ENCODE peak calls at places on chromosomes 1 and 21, in six cellular contexts. S is IMR-90, Y is H1, W is neuronal stem cell, V is mesenchymal stem cell, Q is trophoblast cell. T is an unnamed sample.

GRCh38 chr1:7042322-7043231 is 257.3 kb downstream of the CAMTA1 start:
- DNase-seq in S (peak; percentile 57), Y (no peak), V (peak; percentile 33), W (peak; percentile 15), Q (no peak), T (peak; percentile 65)

GRCh38 chr1:235018161-235018560 is 110.5 kb downstream of the TOMM20 start:
- DNase-seq in S (peak; percentile 98), V (peak; percentile 91), Q (peak; percentile 94), Y (peak; percentile 19), W (no peak), T (peak; percentile 90)

GRCh38 chr1:151839457-151840409 is at the start of gene C2CD4D:
- DNase-seq in W (peak; percentile 53), Y (peak; percentile 65), Q (peak; percentile 53), V (peak; percentile 21), S (no peak), T (peak; percentile 91)

GRCh38 chr1:94285026-94285654 is 47.8 kb upstream of the ARHGAP29 start:
- DNase-seq in Y (no peak), V (peak; percentile 43), S (peak; percentile 54), W (no peak), Q (no peak), T (no peak)

GRCh38 chr1:25649041-25649440 is 32.5 kb downstream of the MAN1C1 start:
- DNase-seq in Q (no peak), V (no peak), Y (no peak), W (no peak), S (no peak), T (peak; percentile 61)

GRCh38 chr1:186775881-186776560 is 52.7 kb upstream of the PLA2G4A start:
- DNase-seq in V (peak; percentile 83), W (no peak), Q (no peak), S (no peak), Y (no peak), T (no peak)

GRCh38 chr1:226344441-226345120 is 35.6 kb upstream of the LIN9 start:
- DNase-seq in Q (no peak), V (no peak), W (no peak), Y (no peak), S (no peak), T (no peak)

GRCh38 chr1:231866392-231867331 is 240.1 kb downstream of the DISC1 start:
- DNase-seq in W (peak; percentile 73), Y (peak; percentile 19), S (peak; percentile 58), Q (peak; percentile 29), V (peak; percentile 68), T (peak; percentile 65)

GRCh38 chr1:52423771-52424170 is 19.4 kb downstream of the PRPF38A start:
- DNase-seq in V (peak; percentile 14), W (no peak), Y (no peak), Q (no peak), S (no peak), T (peak; percentile 22)

GRCh38 chr1:201593200-201593828 is 54.4 kb downstream of the NAV1 start:
- DNase-seq in Q (peak; percentile 61), S (peak; percentile 97), W (no peak), Y (no peak), V (peak; percentile 100), T (peak; percentile 14)

GRCh38 chr1:181064030-181064594 is 24.4 kb upstream of the IER5 start:
- DNase-seq in S (no peak), Y (no peak), V (no peak), Q (no peak), W (no peak), T (peak; percentile 46)

GRCh38 chr21:28810826-28811524 is 181.7 kb downstream of the LTN1 start:
- DNase-seq in S (no peak), W (no peak), Y (no peak), Q (no peak), V (no peak), T (no peak)

GRCh38 chr1:188642585-188643168 is 1813.9 kb downstream of the PLA2G4A start:
- DNase-seq in Q (no peak), Y (no peak), S (no peak), W (no peak), V (no peak), T (no peak)

GRCh38 chr1:108961752-108962486 is 1.4 kb downstream of the CLCC1 start:
- DNase-seq in W (no peak), S (no peak), V (no peak), Y (no peak), Q (no peak), T (no peak)

GRCh38 chr1:53957231-53957818 is 11.2 kb downstream of the LRRC42 start:
- DNase-seq in W (no peak), S (peak; percentile 64), Q (peak; percentile 76), V (peak; percentile 51), Y (no peak), T (peak; percentile 99)

GRCh38 chr1:104648269-104648691 is 898.6 kb downstream of the AMY1C start:
- DNase-seq in W (peak; percentile 32), Q (no peak), S (no peak), Y (no peak), V (peak; percentile 82), T (peak; percentile 77)

GRCh38 chr1:159197767-159198557 is 6.7 kb upstream of the ACKR1 start:
- DNase-seq in V (peak; percentile 63), S (peak; percentile 72), Q (peak; percentile 72), W (peak; percentile 78), Y (no peak), T (peak; percentile 88)

GRCh38 chr1:226825037-226825745 is 45.2 kb upstream of the PSEN2 start:
- DNase-seq in V (no peak), W (no peak), Y (no peak), S (no peak), Q (no peak), T (peak; percentile 78)

GRCh38 chr1:59427155-59427554 is 130.3 kb downstream of the FGGY start:
- DNase-seq in V (no peak), Y (no peak), Q (peak; percentile 94), S (peak; percentile 83), W (no peak), T (peak; percentile 56)

GRCh38 chr1:23825076-23825761 is at the start of gene HMGCL:
- DNase-seq in Y (no peak), Q (peak; percentile 91), V (peak; percentile 92), W (peak; percentile 83), S (peak; percentile 84), T (peak; percentile 93)

GRCh38 chr1:157117527-157118057 is 18.0 kb upstream of the ETV3L start:
- DNase-seq in Q (no peak), V (no peak), W (no peak), Y (no peak), S (no peak), T (no peak)

GRCh38 chr1:44775078-44775929 is at the start of gene RPS8:
- DNase-seq in Q (peak; percentile 95), Y (peak; percentile 85), V (peak; percentile 96), S (peak; percentile 93), W (peak; percentile 94), T (peak; percentile 98)
- H3K4ac ChIP-seq in Q (peak within 1 kb of the TSS; percentile 93), Y (peak within 1 kb of the TSS; percentile 74), V (peak within 1 kb of the TSS; percentile 86), S (peak within 1 kb of the TSS; percentile 97), W (no peak within 1 kb of the TSS), T (peak within 1 kb of the TSS; percentile 76)

DNA sequence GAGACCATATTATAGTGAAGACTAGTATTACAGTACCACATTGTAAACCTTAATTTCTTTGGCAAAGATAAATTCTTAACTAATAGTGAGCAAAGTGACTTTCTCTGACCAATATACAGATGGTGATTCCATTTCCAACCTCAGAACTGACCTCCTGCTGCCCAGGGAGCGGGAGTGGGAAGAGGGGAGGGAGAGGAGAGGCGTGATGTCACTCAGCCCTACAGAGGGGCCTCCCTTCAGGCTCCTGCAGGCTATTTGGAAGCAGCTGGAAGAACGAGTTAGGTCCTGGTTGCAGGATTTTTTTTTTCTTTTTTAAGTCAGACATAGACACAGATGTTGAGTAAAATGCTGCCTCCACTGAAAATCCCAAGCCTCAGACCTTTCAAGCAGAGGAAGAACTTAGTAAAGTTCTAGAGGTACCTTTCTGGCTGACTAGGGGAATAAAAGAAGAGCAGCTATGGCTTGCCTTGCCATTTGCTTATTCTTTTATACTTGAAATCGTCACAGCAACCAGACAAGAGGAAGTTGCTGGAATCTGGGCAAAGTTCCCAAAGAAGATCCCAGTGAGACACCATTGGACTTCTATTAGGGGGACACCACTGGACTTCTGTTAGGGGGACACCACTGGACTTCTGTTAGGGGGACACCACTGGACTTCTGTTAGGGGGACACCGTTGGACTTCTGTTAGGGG is 54.5 kb downstream of the EXO1 start:
- DNase-seq in Q (peak; percentile 58), Y (no peak), W (no peak), S (peak; percentile 39), V (peak; percentile 36), T (peak; percentile 36)
- H3K4me2 ChIP-seq in Q (no peak overlapping the region), Y (no peak overlapping the region), W (no peak overlapping the region), S (no peak overlapping the region), V (no peak overlapping the region), T (no peak overlapping the region)

GRCh38 chr21:38413958-38414506 is 84.2 kb downstream of the ERG start:
- DNase-seq in Q (no peak), S (no peak), V (peak; percentile 17), Y (no peak), W (no peak), T (peak; percentile 16)

GRCh38 chr21:38422067-38422466 is 76.2 kb downstream of the ERG start:
- DNase-seq in Q (no peak), Y (no peak), W (no peak), V (no peak), S (no peak), T (no peak)

GRCh38 chr21:38420140-38420539 is 78.1 kb downstream of the ERG start:
- DNase-seq in W (no peak), Y (no peak), V (no peak), S (no peak), Q (no peak), T (no peak)

DNA sequence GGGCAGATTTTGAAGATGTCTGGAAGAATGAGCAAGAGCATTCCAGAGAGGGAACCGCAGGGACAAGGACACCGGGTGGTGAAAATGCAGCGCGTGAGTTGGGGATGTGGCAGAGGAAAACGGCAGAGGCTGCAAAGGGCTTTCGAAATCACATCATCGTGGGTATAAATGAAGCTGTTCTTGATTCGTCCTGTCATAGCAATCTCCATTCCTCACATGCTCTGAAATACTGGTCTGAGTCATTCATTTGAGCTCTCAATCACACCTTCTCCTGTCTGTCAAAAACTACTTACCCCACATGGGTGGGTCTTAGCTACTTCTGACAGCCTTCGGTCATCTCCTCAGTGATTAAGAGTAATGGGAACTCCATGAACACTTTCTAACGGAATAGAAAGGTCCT is 81.5 kb downstream of the ERG start:
- DNase-seq in Y (no peak), W (no peak), V (no peak), S (no peak), Q (peak; percentile 4), T (no peak)
- H3K4me3 ChIP-seq in Y (no peak overlapping the region), W (no peak overlapping the region), V (no peak overlapping the region), S (no peak overlapping the region), Q (no peak overlapping the region), T (no peak overlapping the region)

DNA sequence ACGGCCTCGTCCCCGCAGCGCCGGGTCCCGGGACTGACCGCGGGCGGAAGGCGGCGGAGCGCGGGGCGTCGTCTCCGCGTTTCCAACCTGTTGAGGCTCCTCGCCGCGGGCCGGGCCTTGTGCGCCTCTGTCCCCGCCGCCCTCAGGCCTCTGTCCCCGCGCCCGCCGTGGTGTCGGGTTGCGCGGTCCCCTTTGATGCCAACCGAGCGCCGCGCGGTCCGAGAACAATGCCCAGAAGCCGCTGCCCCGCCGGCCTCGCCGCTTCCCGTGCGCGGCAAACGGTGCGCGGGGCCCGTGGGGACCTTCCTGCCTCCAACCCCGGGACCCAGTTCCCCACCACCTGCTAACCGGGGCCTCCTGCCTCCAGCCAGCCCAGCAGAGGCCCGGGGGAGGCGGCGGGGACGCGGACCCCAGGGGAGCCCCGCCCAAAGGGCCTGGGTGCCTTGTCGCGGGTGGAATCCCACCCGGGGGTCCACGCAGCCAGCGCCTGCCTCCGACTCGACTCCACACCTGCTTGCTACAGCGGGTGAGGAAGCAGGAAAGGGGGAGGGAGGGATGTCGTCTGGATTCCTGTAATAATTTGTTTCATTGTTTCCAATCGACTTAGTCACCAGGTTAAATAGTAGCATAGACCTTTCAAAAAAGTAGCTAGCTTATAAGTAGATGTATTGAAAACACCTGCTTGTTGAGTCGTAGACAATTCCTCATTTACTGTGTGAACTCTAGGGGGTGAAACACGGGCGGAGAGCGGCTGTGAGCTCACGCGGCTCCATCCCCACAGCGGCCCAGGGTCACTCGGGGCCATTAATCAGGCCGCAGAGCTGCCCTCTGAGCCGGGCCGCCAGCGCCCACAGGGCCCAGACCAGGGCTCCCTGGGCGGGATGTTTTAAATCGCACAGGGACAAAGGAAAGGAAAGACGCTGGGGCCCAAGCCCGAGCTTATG is 1.1 kb downstream of the COL18A1 start:
- DNase-seq in V (no peak), Y (no peak), W (peak; percentile 69), S (peak; percentile 44), Q (no peak), T (peak; percentile 63)
- H3K4ac ChIP-seq in V (peak overlapping the region; percentile 79), Y (peak overlapping the region; percentile 95), W (peak overlapping the region; percentile 66), S (peak overlapping the region; percentile 89), Q (peak overlapping the region; percentile 53), T (peak overlapping the region; percentile 82)